ENCODE peak calls at places on chromosomes 6 and 20, in four cellular contexts. O, C, A and N are unnamed samples. For H3K4me1, the result is how much of the 10 kb centered on the place peaks cover.

GRCh38 chr6:24893342-24893850 is 42.4 kb downstream of the RIPOR2 start:
- DNase-seq in A (no peak), O (no peak), C (no peak), N (no peak)

GRCh38 chr6:82144852-82145332 is 102.7 kb downstream of the IBTK start:
- DNase-seq in A (peak), O (peak), C (no peak), N (peak)

GRCh38 chr6:30885481-30885998 is 1.2 kb downstream of the DDR1 start:
- DNase-seq in C (peak), O (peak), A (peak), N (no peak)

GRCh38 chr6:146090474-146090873 is 61.6 kb downstream of the GRM1 start:
- DNase-seq in A (peak), O (no peak), C (no peak), N (no peak)

GRCh38 chr20:1535420-1536175 is 21.9 kb downstream of the SIRPD start:
- DNase-seq in A (no peak), O (no peak), C (no peak), N (no peak)

GRCh38 chr6:84691978-84692623 is 72.3 kb downstream of the TBX18 start:
- DNase-seq in O (no peak), A (no peak), C (no peak), N (no peak)

GRCh38 chr6:89287351-89288028 is 27.6 kb downstream of the GABRR2 start:
- DNase-seq in A (no peak), C (no peak), O (no peak), N (no peak)

GRCh38 chr20:31617432-31618104 is 12.5 kb downstream of the ID1 start:
- DNase-seq in A (no peak), C (no peak), O (no peak), N (no peak)

GRCh38 chr6:40611912-40612311 is 24.7 kb upstream of the LRFN2 start:
- DNase-seq in A (no peak), C (no peak), O (no peak), N (no peak)

GRCh38 chr6:161796726-161797125 is 522.9 kb upstream of the AGPAT4 start:
- DNase-seq in O (no peak), C (no peak), A (no peak), N (no peak)

GRCh38 chr6:105591053-105591452 is 188.2 kb upstream of the PREP start:
- DNase-seq in A (peak), O (peak), C (no peak), N (no peak)

GRCh38 chr20:46636981-46637860 is 14.0 kb downstream of the SLC13A3 start:
- DNase-seq in C (no peak), O (no peak), A (no peak), N (no peak)

GRCh38 chr20:50348118-50348517 is 157.5 kb downstream of the CEBPB start:
- DNase-seq in C (no peak), A (no peak), O (no peak), N (peak)

GRCh38 chr6:31882344-31882743 is 3.5 kb upstream of the SLC44A4 start:
- DNase-seq in O (peak), A (no peak), C (no peak), N (no peak)

GRCh38 chr6:95143408-95144180 is 433.7 kb upstream of the MANEA start:
- DNase-seq in A (no peak), C (no peak), O (no peak), N (no peak)

GRCh38 chr6:105798057-105798456 is 288.1 kb upstream of the PRDM1 start:
- DNase-seq in A (no peak), O (peak), C (no peak), N (no peak)

GRCh38 chr6:118895241-118895561 is 1.2 kb downstream of the ASF1A start:
- DNase-seq in O (no peak), C (no peak), A (no peak), N (no peak)

GRCh38 chr20:56249244-56249955 is 868 bp downstream of the MC3R start:
- DNase-seq in A (no peak), O (no peak), C (peak), N (peak)

GRCh38 chr6:169158182-169158573 is 95.5 kb downstream of the THBS2 start:
- DNase-seq in O (peak), C (no peak), A (no peak), N (peak)

GRCh38 chr20:63574156-63574828 is at the start of gene HELZ2:
- DNase-seq in O (peak), C (peak), A (peak), N (peak)

GRCh38 chr6:148240463-148240845 is 102.2 kb upstream of the SASH1 start:
- DNase-seq in C (no peak), A (peak), O (peak), N (no peak)

GRCh38 chr6:11341867-11342266 is 109.4 kb upstream of the NEDD9 start:
- DNase-seq in A (peak), C (no peak), O (peak), N (no peak)

GRCh38 chr20:21513181-21513663 is 642 bp downstream of the NKX2-2 start:
- DNase-seq in O (no peak), A (no peak), C (peak), N (peak)

GRCh38 chr6:24339932-24340331 is 17.9 kb downstream of the DCDC2 start:
- DNase-seq in O (no peak), A (peak), C (no peak), N (no peak)

GRCh38 chr6:143694560-143694959 is 16.8 kb downstream of the PHACTR2 start:
- DNase-seq in A (peak), O (peak), C (no peak), N (no peak)

GRCh38 chr6:80642452-80642851 is 536.0 kb downstream of the BCKDHB start:
- DNase-seq in C (no peak), A (peak), O (peak), N (no peak)

GRCh38 chr6:161418458-161418945 is 144.6 kb upstream of the AGPAT4 start:
- DNase-seq in A (peak), C (no peak), O (peak), N (peak)

GRCh38 chr6:86738078-86738477 is 199.2 kb upstream of the HTR1E start:
- DNase-seq in C (no peak), A (no peak), O (no peak), N (no peak)

GRCh38 chr6:33211136-33211535 is 2.8 kb downstream of the RING1 start:
- DNase-seq in A (no peak), C (no peak), O (no peak), N (no peak)

GRCh38 chr6:33212857-33213165 is 4.5 kb downstream of the RING1 start:
- DNase-seq in C (no peak), O (no peak), A (no peak), N (no peak)

GRCh38 chr6:33209856-33210255 is 1.6 kb downstream of the RING1 start:
- DNase-seq in O (no peak), C (no peak), A (no peak), N (no peak)

GRCh38 chr6:33213166-33213988 is 5.1 kb downstream of the RING1 start:
- DNase-seq in O (no peak), A (no peak), C (no peak), N (peak)

DNA sequence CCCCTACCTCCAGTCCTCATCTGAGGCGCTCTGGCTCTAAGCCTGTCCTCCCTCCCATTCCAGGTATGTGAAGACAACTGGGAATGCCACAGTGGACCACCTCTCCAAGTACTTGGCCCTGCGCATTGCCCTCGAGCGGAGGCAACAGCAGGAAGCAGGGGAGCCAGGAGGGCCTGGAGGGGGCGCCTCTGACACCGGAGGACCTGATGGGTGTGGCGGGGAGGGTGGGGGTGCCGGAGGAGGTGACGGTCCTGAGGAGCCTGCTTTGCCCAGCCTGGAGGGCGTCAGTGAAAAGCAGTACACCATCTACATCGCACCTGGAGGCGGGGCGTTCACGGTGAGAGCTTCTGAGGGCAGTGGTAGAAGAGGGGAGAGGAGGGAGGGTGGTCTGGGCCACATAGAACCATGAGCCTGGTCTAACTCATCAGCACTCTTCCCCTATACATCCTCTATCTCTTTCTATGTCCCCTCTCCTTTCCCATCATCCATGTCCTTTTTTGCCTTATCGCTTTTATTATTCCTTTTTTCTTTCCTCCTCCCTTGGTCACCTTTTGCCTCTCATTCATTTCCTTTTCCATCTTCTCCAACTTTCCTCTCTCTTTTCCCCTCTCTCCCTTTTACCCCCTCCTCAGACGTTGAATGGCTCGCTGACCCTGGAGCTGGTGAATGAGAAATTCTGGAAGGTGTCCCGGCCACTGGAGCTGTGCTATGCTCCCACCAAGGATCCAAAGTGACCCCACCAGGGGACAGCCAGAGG is 3.5 kb downstream of the RING1 start:
- DNase-seq in O (no peak), C (peak), A (no peak), N (peak)
- TF ChIP-seq CTCF in O (no peak), C (peak), A (no peak), N (peak)

GRCh38 chr6:35359346-35359743 is 17.0 kb downstream of the PPARD start:
- DNase-seq in C (no peak), A (no peak), O (no peak), N (no peak)
- H3K9ac ChIP-seq in C (no peak), A (no peak), O (no peak), N (no peak)

GRCh38 chr6:157758516-157759023 is 64.5 kb upstream of the SNX9 start:
- DNase-seq in A (no peak), O (no peak), C (no peak), N (peak)
- H3K4me1 ChIP-seq in A (half or more), O (under half), C (under half), N (under half)

GRCh38 chr6:35954335-35954734 is 33.4 kb upstream of the SRPK1 start:
- DNase-seq in A (no peak), O (peak), C (no peak), N (no peak)

GRCh38 chr6:35955521-35955920 is 34.6 kb upstream of the SRPK1 start:
- DNase-seq in A (no peak), C (no peak), O (no peak), N (no peak)

GRCh38 chr6:35960192-35960591 is 39.3 kb upstream of the SRPK1 start:
- DNase-seq in O (peak), A (no peak), C (no peak), N (no peak)

GRCh38 chr6:35955071-35955470 is 34.2 kb upstream of the SRPK1 start:
- DNase-seq in O (peak), A (peak), C (no peak), N (no peak)

DNA sequence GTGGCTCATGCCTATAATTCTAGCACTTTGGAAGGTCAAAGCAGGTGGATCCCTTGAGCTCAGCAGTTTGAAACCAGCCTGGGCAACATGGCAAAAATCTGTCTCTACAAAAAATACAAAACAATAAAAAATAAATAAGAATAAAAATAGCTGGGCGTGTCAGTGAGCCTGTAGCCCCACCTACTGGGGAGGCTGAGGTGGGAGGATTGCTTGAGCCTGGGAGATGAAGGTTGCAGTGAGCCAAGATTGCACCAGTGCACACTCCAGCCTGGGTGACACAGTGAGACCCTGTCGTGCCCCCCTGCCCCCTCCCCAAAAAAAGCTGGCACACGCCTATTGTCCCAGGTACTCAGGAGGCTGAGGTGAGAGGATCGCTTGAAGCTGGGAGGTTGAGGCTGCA is 35.1 kb upstream of the SRPK1 start:
- DNase-seq in A (no peak), O (no peak), C (no peak), N (no peak)
- TF ChIP-seq CTCF in A (peak), O (peak), C (peak), N (peak)

GRCh38 chr20:58131111-58131510 is 97.3 kb downstream of the ANKRD60 start:
- DNase-seq in A (no peak), O (no peak), C (peak), N (no peak)
- H3K9ac ChIP-seq in A (peak), O (no peak), C (no peak), N (no peak)